ENCODE peak calls at places on chromosome 20, in nine cellular contexts. G is psoas muscle, I is endothelial cell, R is GOT3, N is GM23248, B is H9, Q is G401, A is A549, Z is NCI-H2029. D is an unnamed sample.

GRCh38 chr20:33875055-33875454 is 63.9 kb downstream of the CHMP4B start:
- DNase-seq in G (no peak), I (no peak), R (no peak), N (no peak), B (no peak), Q (no peak), A (no peak), Z (no peak), D (no peak)

GRCh38 chr20:6492396-6493055 is 275.0 kb upstream of the BMP2 start:
- DNase-seq in G (no peak), I (no peak), R (no peak), N (no peak), B (peak), Q (no peak), A (no peak), Z (peak), D (no peak)

GRCh38 chr20:62052842-62053464 is 12.7 kb downstream of the TAF4 start:
- DNase-seq in G (no peak), I (no peak), R (no peak), N (no peak), B (no peak), Q (no peak), A (no peak), Z (no peak), D (no peak)

GRCh38 chr20:47191074-47191673 is 165.3 kb downstream of the ZMYND8 start:
- DNase-seq in G (no peak), I (no peak), R (no peak), N (peak), B (no peak), Q (no peak), A (no peak), Z (no peak), D (peak)

GRCh38 chr20:59845472-59845871 is 88.0 kb downstream of the SYCP2 start:
- DNase-seq in G (no peak), I (no peak), R (no peak), N (no peak), B (no peak), Q (no peak), A (no peak), Z (no peak), D (no peak)

GRCh38 chr20:52572687-52573086 is 381.1 kb upstream of the ZFP64 start:
- DNase-seq in G (no peak), I (no peak), R (no peak), N (peak), B (no peak), Q (no peak), A (no peak), Z (no peak), D (no peak)

GRCh38 chr20:51402201-51402600 is 140.3 kb downstream of the NFATC2 start:
- DNase-seq in G (no peak), I (no peak), R (no peak), N (no peak), B (no peak), Q (no peak), A (no peak), Z (no peak), D (no peak)

GRCh38 chr20:46509523-46509922 is 3.8 kb downstream of the ZNF334 start:
- DNase-seq in G (no peak), I (no peak), R (no peak), N (no peak), B (no peak), Q (no peak), A (no peak), Z (no peak), D (no peak)

GRCh38 chr20:4820833-4821518 is 99.3 kb downstream of the PRND start:
- DNase-seq in G (no peak), I (no peak), R (no peak), N (peak), B (no peak), Q (peak), A (peak), Z (peak), D (peak)

GRCh38 chr20:23399568-23400241 is 21.6 kb downstream of the NAPB start:
- DNase-seq in G (no peak), I (no peak), R (no peak), N (peak), B (no peak), Q (no peak), A (peak), Z (peak), D (no peak)

GRCh38 chr20:25281541-25281991 is 33.7 kb downstream of the PYGB start:
- DNase-seq in G (peak), I (no peak), R (no peak), N (no peak), B (no peak), Q (peak), A (no peak), Z (peak), D (no peak)

GRCh38 chr20:32571566-32571965 is 13.6 kb downstream of the NOL4L start:
- DNase-seq in G (no peak), I (no peak), R (no peak), N (no peak), B (no peak), Q (no peak), A (no peak), Z (no peak), D (no peak)

GRCh38 chr20:9660236-9660868 is 146.0 kb downstream of the LAMP5 start:
- DNase-seq in G (no peak), I (peak), R (no peak), N (peak), B (peak), Q (no peak), A (no peak), Z (no peak), D (no peak)

GRCh38 chr20:4740774-4741431 is 19.2 kb downstream of the PRND start:
- DNase-seq in G (peak), I (peak), R (no peak), N (peak), B (peak), Q (peak), A (peak), Z (no peak), D (peak)

GRCh38 chr20:1632228-1632577 is 12.4 kb upstream of the SIRPB1 start:
- DNase-seq in G (no peak), I (no peak), R (no peak), N (peak), B (no peak), Q (no peak), A (no peak), Z (no peak), D (no peak)

GRCh38 chr20:36988494-36988966 is 37.0 kb upstream of the SAMHD1 start:
- DNase-seq in G (no peak), I (no peak), R (no peak), N (peak), B (no peak), Q (no peak), A (no peak), Z (peak), D (no peak)

GRCh38 chr20:62906209-62906608 is 20.1 kb downstream of the DIDO1 start:
- DNase-seq in G (peak), I (no peak), R (no peak), N (no peak), B (no peak), Q (peak), A (no peak), Z (no peak), D (no peak)

GRCh38 chr20:49230575-49231211 is 11.5 kb downstream of the DDX27 start:
- DNase-seq in G (peak), I (no peak), R (no peak), N (peak), B (no peak), Q (peak), A (no peak), Z (no peak), D (peak)

GRCh38 chr20:23245553-23246128 is 105.0 kb upstream of the NXT1 start:
- DNase-seq in G (peak), I (peak), R (no peak), N (no peak), B (peak), Q (peak), A (peak), Z (no peak), D (no peak)

GRCh38 chr20:31633339-31633914 is 4.3 kb upstream of the COX4I2 start:
- DNase-seq in G (no peak), I (no peak), R (no peak), N (no peak), B (no peak), Q (no peak), A (no peak), Z (no peak), D (no peak)

GRCh38 chr20:9482180-9482579 is 32.2 kb upstream of the LAMP5 start:
- DNase-seq in G (no peak), I (no peak), R (no peak), N (no peak), B (no peak), Q (no peak), A (no peak), Z (no peak), D (no peak)

GRCh38 chr20:41432620-41433602 is 66.3 kb upstream of the EMILIN3 start:
- DNase-seq in G (no peak), I (no peak), R (no peak), N (no peak), B (no peak), Q (no peak), A (no peak), Z (no peak), D (no peak)

GRCh38 chr20:56606174-56606945 is 22.7 kb upstream of the TFAP2C start:
- DNase-seq in G (no peak), I (no peak), R (no peak), N (no peak), B (no peak), Q (no peak), A (no peak), Z (no peak), D (no peak)

GRCh38 chr20:20743511-20744169 is 31.2 kb upstream of the RALGAPA2 start:
- DNase-seq in G (peak), I (peak), R (no peak), N (no peak), B (peak), Q (peak), A (no peak), Z (peak), D (no peak)

GRCh38 chr20:41037172-41037571 is 8.6 kb downstream of the TOP1 start:
- DNase-seq in G (no peak), I (no peak), R (no peak), N (no peak), B (no peak), Q (no peak), A (no peak), Z (no peak), D (no peak)

GRCh38 chr20:51428451-51429143 is 113.9 kb downstream of the NFATC2 start:
- DNase-seq in G (peak), I (peak), R (no peak), N (peak), B (no peak), Q (no peak), A (no peak), Z (no peak), D (no peak)

D was measured in HTR-8/SVneo.